ENCODE peak calls at places on chromosomes 4 and X, in seven cellular contexts. One of them, this sample, is unnamed.
A peak's percentile ranks its signal among the peaks of the same experiment; 100 is the strongest.

GRCh38 chr4:145775406-145775805 is 95.5 kb downstream of the C4orf51 start:
- DNase-seq in T-cell: no peak
- DNase-seq in IMR-90: no peak
- DNase-seq in brain microvascular endothelial cell: no peak
- DNase-seq in lower lobe of right lung: no peak
- DNase-seq in EL: no peak
- DNase-seq in LoVo: no peak
- DNase-seq in this sample: no peak

GRCh38 chrX:46873746-46874145 is 36.9 kb downstream of the RP2 start:
- DNase-seq in T-cell: no peak
- DNase-seq in IMR-90: peak; percentile 8
- DNase-seq in brain microvascular endothelial cell: no peak
- DNase-seq in lower lobe of right lung: no peak
- DNase-seq in EL: peak; percentile 47
- DNase-seq in LoVo: no peak
- DNase-seq in this sample: no peak

GRCh38 chr4:38717604-38718003 is 53.6 kb downstream of the KLF3 start:
- DNase-seq in T-cell: no peak
- DNase-seq in IMR-90: peak; percentile 31
- DNase-seq in brain microvascular endothelial cell: no peak
- DNase-seq in lower lobe of right lung: no peak
- DNase-seq in EL: peak; percentile 45
- DNase-seq in LoVo: no peak
- DNase-seq in this sample: no peak

GRCh38 chrX:154730271-154730883 is 20.5 kb downstream of the GAB3 start:
- DNase-seq in T-cell: no peak
- DNase-seq in IMR-90: peak; percentile 77
- DNase-seq in brain microvascular endothelial cell: peak; percentile 37
- DNase-seq in lower lobe of right lung: peak; percentile 47
- DNase-seq in EL: peak; percentile 61
- DNase-seq in LoVo: no peak
- DNase-seq in this sample: no peak

GRCh38 chr4:114077610-114078009 is 98.2 kb upstream of the ARSJ start:
- DNase-seq in T-cell: no peak
- DNase-seq in IMR-90: peak; percentile 92
- DNase-seq in brain microvascular endothelial cell: peak; percentile 71
- DNase-seq in lower lobe of right lung: no peak
- DNase-seq in EL: peak; percentile 93
- DNase-seq in LoVo: no peak
- DNase-seq in this sample: peak; percentile 55

GRCh38 chr4:100605144-100605543 is 87.3 kb upstream of the EMCN start:
- DNase-seq in T-cell: no peak
- DNase-seq in IMR-90: no peak
- DNase-seq in brain microvascular endothelial cell: no peak
- DNase-seq in lower lobe of right lung: no peak
- DNase-seq in EL: no peak
- DNase-seq in LoVo: no peak
- DNase-seq in this sample: no peak

GRCh38 chr4:93433840-93434239 is 394.7 kb upstream of the ATOH1 start:
- DNase-seq in T-cell: no peak
- DNase-seq in IMR-90: no peak
- DNase-seq in brain microvascular endothelial cell: no peak
- DNase-seq in lower lobe of right lung: no peak
- DNase-seq in EL: no peak
- DNase-seq in LoVo: no peak
- DNase-seq in this sample: no peak

GRCh38 chrX:153731117-153731844 is 6.6 kb downstream of the ABCD1 start:
- DNase-seq in T-cell: no peak
- DNase-seq in IMR-90: no peak
- DNase-seq in brain microvascular endothelial cell: no peak
- DNase-seq in lower lobe of right lung: no peak
- DNase-seq in EL: no peak
- DNase-seq in LoVo: no peak
- DNase-seq in this sample: no peak

GRCh38 chrX:44228621-44229020 is 114.9 kb downstream of the EFHC2 start:
- DNase-seq in T-cell: no peak
- DNase-seq in IMR-90: no peak
- DNase-seq in brain microvascular endothelial cell: no peak
- DNase-seq in lower lobe of right lung: no peak
- DNase-seq in EL: no peak
- DNase-seq in LoVo: no peak
- DNase-seq in this sample: no peak

GRCh38 chr4:153595894-153596601 is 88.0 kb upstream of the TLR2 start:
- DNase-seq in T-cell: no peak
- DNase-seq in IMR-90: no peak
- DNase-seq in brain microvascular endothelial cell: no peak
- DNase-seq in lower lobe of right lung: no peak
- DNase-seq in EL: no peak
- DNase-seq in LoVo: no peak
- DNase-seq in this sample: no peak

GRCh38 chrX:153494061-153494460 is 719 bp upstream of the BGN start:
- DNase-seq in T-cell: no peak
- DNase-seq in IMR-90: peak; percentile 41
- DNase-seq in brain microvascular endothelial cell: no peak
- DNase-seq in lower lobe of right lung: no peak
- DNase-seq in EL: peak; percentile 34
- DNase-seq in LoVo: no peak
- DNase-seq in this sample: no peak

GRCh38 chr4:137536789-137537561 is 4.7 kb upstream of the PCDH18 start:
- DNase-seq in T-cell: no peak
- DNase-seq in IMR-90: no peak
- DNase-seq in brain microvascular endothelial cell: no peak
- DNase-seq in lower lobe of right lung: no peak
- DNase-seq in EL: peak; percentile 44
- DNase-seq in LoVo: no peak
- DNase-seq in this sample: no peak

GRCh38 chrX:112270991-112271390 is 188.4 kb upstream of the TRPC5 start:
- DNase-seq in T-cell: no peak
- DNase-seq in IMR-90: no peak
- DNase-seq in brain microvascular endothelial cell: no peak
- DNase-seq in lower lobe of right lung: no peak
- DNase-seq in EL: no peak
- DNase-seq in LoVo: no peak
- DNase-seq in this sample: no peak

GRCh38 chr4:3291411-3291968 is 1.3 kb upstream of the RGS12 start:
- DNase-seq in T-cell: no peak
- DNase-seq in IMR-90: no peak
- DNase-seq in brain microvascular endothelial cell: no peak
- DNase-seq in lower lobe of right lung: peak; percentile 72
- DNase-seq in EL: no peak
- DNase-seq in LoVo: peak; percentile 61
- DNase-seq in this sample: no peak

GRCh38 chr4:176593943-176594342 is 198.8 kb downstream of the VEGFC start:
- DNase-seq in T-cell: no peak
- DNase-seq in IMR-90: no peak
- DNase-seq in brain microvascular endothelial cell: no peak
- DNase-seq in lower lobe of right lung: no peak
- DNase-seq in EL: no peak
- DNase-seq in LoVo: no peak
- DNase-seq in this sample: no peak

GRCh38 chrX:118522230-118522926 is 26.8 kb downstream of the DOCK11 start:
- DNase-seq in T-cell: no peak
- DNase-seq in IMR-90: no peak
- DNase-seq in brain microvascular endothelial cell: no peak
- DNase-seq in lower lobe of right lung: no peak
- DNase-seq in EL: no peak
- DNase-seq in LoVo: no peak
- DNase-seq in this sample: no peak

GRCh38 chr4:111399523-111400135 is 745.6 kb upstream of the FAM241A start:
- DNase-seq in T-cell: no peak
- DNase-seq in IMR-90: peak; percentile 6
- DNase-seq in brain microvascular endothelial cell: no peak
- DNase-seq in lower lobe of right lung: no peak
- DNase-seq in EL: peak; percentile 3
- DNase-seq in LoVo: no peak
- DNase-seq in this sample: no peak

GRCh38 chrX:121349263-121349662 is 301.9 kb downstream of the GLUD2 start:
- DNase-seq in T-cell: no peak
- DNase-seq in IMR-90: no peak
- DNase-seq in brain microvascular endothelial cell: no peak
- DNase-seq in lower lobe of right lung: no peak
- DNase-seq in EL: no peak
- DNase-seq in LoVo: no peak
- DNase-seq in this sample: no peak

GRCh38 chr4:118284169-118284568 is 68.6 kb downstream of the PRSS12 start:
- DNase-seq in T-cell: no peak
- DNase-seq in IMR-90: peak; percentile 13
- DNase-seq in brain microvascular endothelial cell: no peak
- DNase-seq in lower lobe of right lung: no peak
- DNase-seq in EL: peak; percentile 13
- DNase-seq in LoVo: no peak
- DNase-seq in this sample: no peak

GRCh38 chr4:26248647-26249046 is 72.2 kb upstream of the RBPJ start:
- DNase-seq in T-cell: no peak
- DNase-seq in IMR-90: peak; percentile 88
- DNase-seq in brain microvascular endothelial cell: peak; percentile 65
- DNase-seq in lower lobe of right lung: no peak
- DNase-seq in EL: peak; percentile 27
- DNase-seq in LoVo: no peak
- DNase-seq in this sample: peak; percentile 28

GRCh38 chr4:94504545-94504944 is 52.8 kb downstream of the PDLIM5 start:
- DNase-seq in T-cell: no peak
- DNase-seq in IMR-90: peak; percentile 41
- DNase-seq in brain microvascular endothelial cell: no peak
- DNase-seq in lower lobe of right lung: no peak
- DNase-seq in EL: no peak
- DNase-seq in LoVo: no peak
- DNase-seq in this sample: peak; percentile 14

GRCh38 chr4:115119804-115120352 is 6.5 kb upstream of the NDST4 start:
- DNase-seq in T-cell: no peak
- DNase-seq in IMR-90: no peak
- DNase-seq in brain microvascular endothelial cell: no peak
- DNase-seq in lower lobe of right lung: no peak
- DNase-seq in EL: no peak
- DNase-seq in LoVo: no peak
- DNase-seq in this sample: no peak

GRCh38 chrX:139647597-139647996 is 60.4 kb downstream of the MCF2 start:
- DNase-seq in T-cell: no peak
- DNase-seq in IMR-90: no peak
- DNase-seq in brain microvascular endothelial cell: no peak
- DNase-seq in lower lobe of right lung: no peak
- DNase-seq in EL: no peak
- DNase-seq in LoVo: no peak
- DNase-seq in this sample: no peak

GRCh38 chrX:70434914-70435586 is 9.6 kb upstream of the DLG3 start:
- DNase-seq in T-cell: no peak
- DNase-seq in IMR-90: peak; percentile 48
- DNase-seq in brain microvascular endothelial cell: no peak
- DNase-seq in lower lobe of right lung: no peak
- DNase-seq in EL: peak; percentile 66
- DNase-seq in LoVo: no peak
- DNase-seq in this sample: peak; percentile 75

GRCh38 chrX:47562615-47563243 is 1.7 kb downstream of the ARAF start:
- DNase-seq in T-cell: no peak
- DNase-seq in IMR-90: no peak
- DNase-seq in brain microvascular endothelial cell: no peak
- DNase-seq in lower lobe of right lung: no peak
- DNase-seq in EL: peak; percentile 38
- DNase-seq in LoVo: no peak
- DNase-seq in this sample: peak; percentile 25

GRCh38 chrX:7640392-7640791 is 202.6 kb upstream of the VCX start:
- DNase-seq in T-cell: no peak
- DNase-seq in IMR-90: no peak
- DNase-seq in brain microvascular endothelial cell: no peak
- DNase-seq in lower lobe of right lung: no peak
- DNase-seq in EL: no peak
- DNase-seq in LoVo: no peak
- DNase-seq in this sample: no peak

GRCh38 chr4:10089346-10089745 is 27.3 kb downstream of the WDR1 start:
- DNase-seq in T-cell: no peak
- DNase-seq in IMR-90: no peak
- DNase-seq in brain microvascular endothelial cell: no peak
- DNase-seq in lower lobe of right lung: peak; percentile 55
- DNase-seq in EL: no peak
- DNase-seq in LoVo: no peak
- DNase-seq in this sample: no peak

GRCh38 chrX:33194876-33195433 is 16.4 kb downstream of the DMD start:
- DNase-seq in T-cell: no peak
- DNase-seq in IMR-90: peak; percentile 33
- DNase-seq in brain microvascular endothelial cell: no peak
- DNase-seq in lower lobe of right lung: no peak
- DNase-seq in EL: no peak
- DNase-seq in LoVo: no peak
- DNase-seq in this sample: no peak

GRCh38 chr4:139416073-139416673 is 37.7 kb upstream of the RAB33B start:
- DNase-seq in T-cell: peak; percentile 5
- DNase-seq in IMR-90: peak; percentile 67
- DNase-seq in brain microvascular endothelial cell: peak; percentile 16
- DNase-seq in lower lobe of right lung: no peak
- DNase-seq in EL: peak; percentile 35
- DNase-seq in LoVo: peak; percentile 49
- DNase-seq in this sample: peak; percentile 26

GRCh38 chrX:47179221-47179927 is 14.3 kb upstream of the UBA1 start:
- DNase-seq in T-cell: no peak
- DNase-seq in IMR-90: no peak
- DNase-seq in brain microvascular endothelial cell: no peak
- DNase-seq in lower lobe of right lung: no peak
- DNase-seq in EL: peak; percentile 70
- DNase-seq in LoVo: no peak
- DNase-seq in this sample: peak; percentile 77

GRCh38 chr4:176270669-176271068 is 1.6 kb upstream of the ASB5 start:
- DNase-seq in T-cell: no peak
- DNase-seq in IMR-90: peak; percentile 100
- DNase-seq in brain microvascular endothelial cell: peak; percentile 98
- DNase-seq in lower lobe of right lung: no peak
- DNase-seq in EL: peak; percentile 99
- DNase-seq in LoVo: peak; percentile 52
- DNase-seq in this sample: peak; percentile 88

GRCh38 chrX:87299563-87300160 is 217.9 kb upstream of the KLHL4 start:
- DNase-seq in T-cell: no peak
- DNase-seq in IMR-90: peak; percentile 8
- DNase-seq in brain microvascular endothelial cell: no peak
- DNase-seq in lower lobe of right lung: no peak
- DNase-seq in EL: peak; percentile 0
- DNase-seq in LoVo: peak; percentile 0
- DNase-seq in this sample: peak; percentile 1

GRCh38 chr4:156109943-156110925 is 156.6 kb upstream of the CTSO start:
- DNase-seq in T-cell: no peak
- DNase-seq in IMR-90: peak; percentile 8
- DNase-seq in brain microvascular endothelial cell: no peak
- DNase-seq in lower lobe of right lung: no peak
- DNase-seq in EL: peak; percentile 38
- DNase-seq in LoVo: no peak
- DNase-seq in this sample: peak; percentile 6

GRCh38 chrX:133698298-133698697 is 283.0 kb upstream of the GPC4 start:
- DNase-seq in T-cell: no peak
- DNase-seq in IMR-90: peak; percentile 28
- DNase-seq in brain microvascular endothelial cell: peak; percentile 35
- DNase-seq in lower lobe of right lung: no peak
- DNase-seq in EL: no peak
- DNase-seq in LoVo: no peak
- DNase-seq in this sample: peak; percentile 7

GRCh38 chr4:173943547-173943946 is 339.9 kb downstream of the FBXO8 start:
- DNase-seq in T-cell: no peak
- DNase-seq in IMR-90: no peak
- DNase-seq in brain microvascular endothelial cell: no peak
- DNase-seq in lower lobe of right lung: no peak
- DNase-seq in EL: no peak
- DNase-seq in LoVo: no peak
- DNase-seq in this sample: no peak

GRCh38 chr4:53183754-53184153 is 182.1 kb downstream of the SCFD2 start:
- DNase-seq in T-cell: no peak
- DNase-seq in IMR-90: no peak
- DNase-seq in brain microvascular endothelial cell: no peak
- DNase-seq in lower lobe of right lung: no peak
- DNase-seq in EL: no peak
- DNase-seq in LoVo: no peak
- DNase-seq in this sample: no peak

GRCh38 chr4:16131293-16131692 is 47.5 kb upstream of the PROM1 start:
- DNase-seq in T-cell: no peak
- DNase-seq in IMR-90: no peak
- DNase-seq in brain microvascular endothelial cell: no peak
- DNase-seq in lower lobe of right lung: no peak
- DNase-seq in EL: no peak
- DNase-seq in LoVo: no peak
- DNase-seq in this sample: no peak

GRCh38 chr4:145920205-145920604 is 18.4 kb downstream of the ZNF827 start:
- DNase-seq in T-cell: no peak
- DNase-seq in IMR-90: peak; percentile 93
- DNase-seq in brain microvascular endothelial cell: peak; percentile 91
- DNase-seq in lower lobe of right lung: no peak
- DNase-seq in EL: peak; percentile 89
- DNase-seq in LoVo: no peak
- DNase-seq in this sample: peak; percentile 87

This sample was measured in AG08396.